ENCODE peak calls at places on chromosomes 12 and 14, in seven cellular contexts. One of them, this sample, is unnamed.

GRCh38 chr14:37779480-37779879 is 184.1 kb downstream of the TTC6 start:
- DNase-seq in LHCN-M2: no peak
- DNase-seq in smooth muscle cell of the brain vasculature: no peak
- DNase-seq in astrocyte of the spinal cord: no peak
- DNase-seq in activated T-helper 1 cell treated with anti-CD3 and anti-CD28 coated beads, Interleukin-2, amount 50 U/mL, for 16 hours: no peak
- DNase-seq in NCI-H1092: no peak
- DNase-seq in iris pigment epithelial cell: no peak
- DNase-seq in this sample: no peak

GRCh38 chr12:45244561-45245348 is 28.9 kb downstream of the ANO6 start:
- DNase-seq in NCI-H1092: no peak
- DNase-seq in smooth muscle cell of the brain vasculature: no peak
- DNase-seq in activated T-helper 1 cell treated with anti-CD3 and anti-CD28 coated beads, Interleukin-2, amount 50 U/mL, for 16 hours: no peak
- DNase-seq in iris pigment epithelial cell: peak
- DNase-seq in astrocyte of the spinal cord: peak
- DNase-seq in LHCN-M2: peak
- DNase-seq in this sample: no peak

GRCh38 chr12:9701380-9702154 is 31.3 kb downstream of the CLECL1 start:
- DNase-seq in NCI-H1092: no peak
- DNase-seq in activated T-helper 1 cell treated with anti-CD3 and anti-CD28 coated beads, Interleukin-2, amount 50 U/mL, for 16 hours: no peak
- DNase-seq in smooth muscle cell of the brain vasculature: no peak
- DNase-seq in iris pigment epithelial cell: no peak
- DNase-seq in LHCN-M2: no peak
- DNase-seq in astrocyte of the spinal cord: no peak
- DNase-seq in this sample: no peak

GRCh38 chr12:68823711-68824110 is 15.7 kb downstream of the MDM2 start:
- DNase-seq in smooth muscle cell of the brain vasculature: no peak
- DNase-seq in iris pigment epithelial cell: peak
- DNase-seq in LHCN-M2: no peak
- DNase-seq in astrocyte of the spinal cord: peak
- DNase-seq in activated T-helper 1 cell treated with anti-CD3 and anti-CD28 coated beads, Interleukin-2, amount 50 U/mL, for 16 hours: no peak
- DNase-seq in NCI-H1092: no peak
- DNase-seq in this sample: no peak

GRCh38 chr14:74649167-74649566 is 37.1 kb upstream of the LTBP2 start:
- DNase-seq in NCI-H1092: no peak
- DNase-seq in astrocyte of the spinal cord: no peak
- DNase-seq in iris pigment epithelial cell: no peak
- DNase-seq in activated T-helper 1 cell treated with anti-CD3 and anti-CD28 coated beads, Interleukin-2, amount 50 U/mL, for 16 hours: no peak
- DNase-seq in LHCN-M2: no peak
- DNase-seq in smooth muscle cell of the brain vasculature: no peak
- DNase-seq in this sample: no peak

GRCh38 chr12:121590476-121591143 is 9.8 kb upstream of the KDM2B start:
- DNase-seq in activated T-helper 1 cell treated with anti-CD3 and anti-CD28 coated beads, Interleukin-2, amount 50 U/mL, for 16 hours: peak
- DNase-seq in iris pigment epithelial cell: peak
- DNase-seq in LHCN-M2: peak
- DNase-seq in smooth muscle cell of the brain vasculature: no peak
- DNase-seq in astrocyte of the spinal cord: peak
- DNase-seq in NCI-H1092: no peak
- DNase-seq in this sample: no peak

GRCh38 chr12:116749884-116750283 is 11.8 kb downstream of the RNFT2 start:
- DNase-seq in activated T-helper 1 cell treated with anti-CD3 and anti-CD28 coated beads, Interleukin-2, amount 50 U/mL, for 16 hours: no peak
- DNase-seq in iris pigment epithelial cell: no peak
- DNase-seq in smooth muscle cell of the brain vasculature: no peak
- DNase-seq in astrocyte of the spinal cord: no peak
- DNase-seq in LHCN-M2: no peak
- DNase-seq in NCI-H1092: no peak
- DNase-seq in this sample: no peak

GRCh38 chr12:2013527-2014223 is 9.4 kb upstream of the DCP1B start:
- DNase-seq in smooth muscle cell of the brain vasculature: no peak
- DNase-seq in LHCN-M2: no peak
- DNase-seq in activated T-helper 1 cell treated with anti-CD3 and anti-CD28 coated beads, Interleukin-2, amount 50 U/mL, for 16 hours: no peak
- DNase-seq in iris pigment epithelial cell: peak
- DNase-seq in astrocyte of the spinal cord: no peak
- DNase-seq in NCI-H1092: peak
- DNase-seq in this sample: no peak

GRCh38 chr12:90036641-90037040 is 328.0 kb upstream of the ATP2B1 start:
- DNase-seq in smooth muscle cell of the brain vasculature: no peak
- DNase-seq in NCI-H1092: no peak
- DNase-seq in activated T-helper 1 cell treated with anti-CD3 and anti-CD28 coated beads, Interleukin-2, amount 50 U/mL, for 16 hours: no peak
- DNase-seq in iris pigment epithelial cell: peak
- DNase-seq in LHCN-M2: peak
- DNase-seq in astrocyte of the spinal cord: peak
- DNase-seq in this sample: no peak

GRCh38 chr12:111443586-111443985 is 37.9 kb downstream of the SH2B3 start:
- DNase-seq in astrocyte of the spinal cord: no peak
- DNase-seq in activated T-helper 1 cell treated with anti-CD3 and anti-CD28 coated beads, Interleukin-2, amount 50 U/mL, for 16 hours: no peak
- DNase-seq in LHCN-M2: peak
- DNase-seq in NCI-H1092: no peak
- DNase-seq in iris pigment epithelial cell: peak
- DNase-seq in smooth muscle cell of the brain vasculature: no peak
- DNase-seq in this sample: no peak

GRCh38 chr14:44027397-44027796 is 479.7 kb downstream of the FSCB start:
- DNase-seq in astrocyte of the spinal cord: no peak
- DNase-seq in LHCN-M2: no peak
- DNase-seq in NCI-H1092: no peak
- DNase-seq in activated T-helper 1 cell treated with anti-CD3 and anti-CD28 coated beads, Interleukin-2, amount 50 U/mL, for 16 hours: no peak
- DNase-seq in iris pigment epithelial cell: no peak
- DNase-seq in smooth muscle cell of the brain vasculature: no peak
- DNase-seq in this sample: no peak

GRCh38 chr12:118544569-118544968 is 168.2 kb downstream of the SUDS3 start:
- DNase-seq in iris pigment epithelial cell: peak
- DNase-seq in astrocyte of the spinal cord: no peak
- DNase-seq in activated T-helper 1 cell treated with anti-CD3 and anti-CD28 coated beads, Interleukin-2, amount 50 U/mL, for 16 hours: no peak
- DNase-seq in smooth muscle cell of the brain vasculature: no peak
- DNase-seq in NCI-H1092: no peak
- DNase-seq in LHCN-M2: peak
- DNase-seq in this sample: no peak

GRCh38 chr14:23030936-23031335 is 3.8 kb downstream of the PSMB5 start:
- DNase-seq in iris pigment epithelial cell: no peak
- DNase-seq in NCI-H1092: no peak
- DNase-seq in LHCN-M2: no peak
- DNase-seq in astrocyte of the spinal cord: no peak
- DNase-seq in smooth muscle cell of the brain vasculature: no peak
- DNase-seq in activated T-helper 1 cell treated with anti-CD3 and anti-CD28 coated beads, Interleukin-2, amount 50 U/mL, for 16 hours: no peak
- DNase-seq in this sample: no peak

GRCh38 chr14:105492051-105492965 is 1.3 kb downstream of the TEDC1 start:
- DNase-seq in astrocyte of the spinal cord: no peak
- DNase-seq in NCI-H1092: no peak
- DNase-seq in LHCN-M2: no peak
- DNase-seq in activated T-helper 1 cell treated with anti-CD3 and anti-CD28 coated beads, Interleukin-2, amount 50 U/mL, for 16 hours: no peak
- DNase-seq in iris pigment epithelial cell: no peak
- DNase-seq in smooth muscle cell of the brain vasculature: no peak
- DNase-seq in this sample: no peak

GRCh38 chr12:91813701-91814100 is 331.9 kb downstream of the BTG1 start:
- DNase-seq in astrocyte of the spinal cord: no peak
- DNase-seq in NCI-H1092: no peak
- DNase-seq in LHCN-M2: peak
- DNase-seq in activated T-helper 1 cell treated with anti-CD3 and anti-CD28 coated beads, Interleukin-2, amount 50 U/mL, for 16 hours: no peak
- DNase-seq in iris pigment epithelial cell: peak
- DNase-seq in smooth muscle cell of the brain vasculature: no peak
- DNase-seq in this sample: no peak

GRCh38 chr14:75566321-75566720 is 12.1 kb upstream of the FLVCR2 start:
- DNase-seq in NCI-H1092: no peak
- DNase-seq in smooth muscle cell of the brain vasculature: no peak
- DNase-seq in iris pigment epithelial cell: no peak
- DNase-seq in astrocyte of the spinal cord: no peak
- DNase-seq in activated T-helper 1 cell treated with anti-CD3 and anti-CD28 coated beads, Interleukin-2, amount 50 U/mL, for 16 hours: peak
- DNase-seq in LHCN-M2: peak
- DNase-seq in this sample: no peak

GRCh38 chr14:105493921-105494605 is 3.0 kb downstream of the TEDC1 start:
- DNase-seq in iris pigment epithelial cell: no peak
- DNase-seq in LHCN-M2: no peak
- DNase-seq in NCI-H1092: no peak
- DNase-seq in smooth muscle cell of the brain vasculature: no peak
- DNase-seq in astrocyte of the spinal cord: no peak
- DNase-seq in activated T-helper 1 cell treated with anti-CD3 and anti-CD28 coated beads, Interleukin-2, amount 50 U/mL, for 16 hours: no peak
- DNase-seq in this sample: no peak

GRCh38 chr12:79298511-79298910 is 392.3 kb downstream of the PAWR start:
- DNase-seq in NCI-H1092: no peak
- DNase-seq in astrocyte of the spinal cord: no peak
- DNase-seq in activated T-helper 1 cell treated with anti-CD3 and anti-CD28 coated beads, Interleukin-2, amount 50 U/mL, for 16 hours: no peak
- DNase-seq in LHCN-M2: peak
- DNase-seq in iris pigment epithelial cell: no peak
- DNase-seq in smooth muscle cell of the brain vasculature: no peak
- DNase-seq in this sample: no peak

GRCh38 chr12:113248046-113248825 is 27.0 kb downstream of the TPCN1 start:
- DNase-seq in activated T-helper 1 cell treated with anti-CD3 and anti-CD28 coated beads, Interleukin-2, amount 50 U/mL, for 16 hours: no peak
- DNase-seq in NCI-H1092: no peak
- DNase-seq in LHCN-M2: no peak
- DNase-seq in smooth muscle cell of the brain vasculature: no peak
- DNase-seq in astrocyte of the spinal cord: no peak
- DNase-seq in iris pigment epithelial cell: no peak
- DNase-seq in this sample: no peak

GRCh38 chr14:86796221-86797074 is 1196.5 kb downstream of the GALC start:
- DNase-seq in astrocyte of the spinal cord: no peak
- DNase-seq in iris pigment epithelial cell: peak
- DNase-seq in smooth muscle cell of the brain vasculature: no peak
- DNase-seq in LHCN-M2: no peak
- DNase-seq in NCI-H1092: no peak
- DNase-seq in activated T-helper 1 cell treated with anti-CD3 and anti-CD28 coated beads, Interleukin-2, amount 50 U/mL, for 16 hours: no peak
- DNase-seq in this sample: no peak

GRCh38 chr14:81062816-81063215 is 107.4 kb downstream of the TSHR start:
- DNase-seq in activated T-helper 1 cell treated with anti-CD3 and anti-CD28 coated beads, Interleukin-2, amount 50 U/mL, for 16 hours: no peak
- DNase-seq in iris pigment epithelial cell: no peak
- DNase-seq in NCI-H1092: no peak
- DNase-seq in astrocyte of the spinal cord: no peak
- DNase-seq in LHCN-M2: peak
- DNase-seq in smooth muscle cell of the brain vasculature: no peak
- DNase-seq in this sample: no peak

GRCh38 chr12:9331218-9331626 is 123.0 kb upstream of the PZP start:
- DNase-seq in activated T-helper 1 cell treated with anti-CD3 and anti-CD28 coated beads, Interleukin-2, amount 50 U/mL, for 16 hours: peak
- DNase-seq in astrocyte of the spinal cord: peak
- DNase-seq in LHCN-M2: peak
- DNase-seq in NCI-H1092: peak
- DNase-seq in smooth muscle cell of the brain vasculature: no peak
- DNase-seq in iris pigment epithelial cell: peak
- DNase-seq in this sample: peak

GRCh38 chr14:73746540-73747385 is 32.6 kb upstream of the PNMA1 start:
- DNase-seq in iris pigment epithelial cell: no peak
- DNase-seq in smooth muscle cell of the brain vasculature: no peak
- DNase-seq in astrocyte of the spinal cord: no peak
- DNase-seq in LHCN-M2: no peak
- DNase-seq in activated T-helper 1 cell treated with anti-CD3 and anti-CD28 coated beads, Interleukin-2, amount 50 U/mL, for 16 hours: no peak
- DNase-seq in NCI-H1092: no peak
- DNase-seq in this sample: no peak

GRCh38 chr12:47768323-47768811 is 4.7 kb upstream of the SLC48A1 start:
- DNase-seq in NCI-H1092: no peak
- DNase-seq in activated T-helper 1 cell treated with anti-CD3 and anti-CD28 coated beads, Interleukin-2, amount 50 U/mL, for 16 hours: no peak
- DNase-seq in iris pigment epithelial cell: peak
- DNase-seq in smooth muscle cell of the brain vasculature: no peak
- DNase-seq in LHCN-M2: no peak
- DNase-seq in astrocyte of the spinal cord: no peak
- DNase-seq in this sample: no peak

GRCh38 chr14:100850841-100851585 is 25.1 kb downstream of the MEG3 start:
- DNase-seq in activated T-helper 1 cell treated with anti-CD3 and anti-CD28 coated beads, Interleukin-2, amount 50 U/mL, for 16 hours: peak
- DNase-seq in iris pigment epithelial cell: no peak
- DNase-seq in astrocyte of the spinal cord: no peak
- DNase-seq in NCI-H1092: peak
- DNase-seq in LHCN-M2: no peak
- DNase-seq in smooth muscle cell of the brain vasculature: no peak
- DNase-seq in this sample: no peak

GRCh38 chr14:64844272-64844671 is 35.4 kb downstream of the SPTB start:
- DNase-seq in LHCN-M2: no peak
- DNase-seq in smooth muscle cell of the brain vasculature: no peak
- DNase-seq in iris pigment epithelial cell: no peak
- DNase-seq in NCI-H1092: no peak
- DNase-seq in astrocyte of the spinal cord: no peak
- DNase-seq in activated T-helper 1 cell treated with anti-CD3 and anti-CD28 coated beads, Interleukin-2, amount 50 U/mL, for 16 hours: no peak
- DNase-seq in this sample: no peak

GRCh38 chr12:53757095-53757770 is 5.5 kb upstream of the CISTR start:
- DNase-seq in astrocyte of the spinal cord: peak
- DNase-seq in smooth muscle cell of the brain vasculature: no peak
- DNase-seq in iris pigment epithelial cell: peak
- DNase-seq in LHCN-M2: peak
- DNase-seq in activated T-helper 1 cell treated with anti-CD3 and anti-CD28 coated beads, Interleukin-2, amount 50 U/mL, for 16 hours: peak
- DNase-seq in NCI-H1092: peak
- DNase-seq in this sample: peak

GRCh38 chr12:54383041-54383609 is 1.4 kb downstream of the ZNF385A start:
- DNase-seq in NCI-H1092: no peak
- DNase-seq in activated T-helper 1 cell treated with anti-CD3 and anti-CD28 coated beads, Interleukin-2, amount 50 U/mL, for 16 hours: no peak
- DNase-seq in smooth muscle cell of the brain vasculature: peak
- DNase-seq in iris pigment epithelial cell: peak
- DNase-seq in astrocyte of the spinal cord: peak
- DNase-seq in LHCN-M2: peak
- DNase-seq in this sample: no peak